ENCODE peak calls at places on chromosome 5, in four cellular contexts. N, H, V and L are unnamed samples.

GRCh38 chr5:132876020-132876759 is 2.7 kb downstream of the LEAP2 start:
- DNase-seq in N (no peak), H (no peak), V (no peak), L (no peak)

GRCh38 chr5:53479656-53480473 is 564 bp upstream of the FST start:
- DNase-seq in N (peak; percentile 87), H (no peak), V (no peak), L (no peak)

GRCh38 chr5:137627730-137628129 is 108.2 kb downstream of the KLHL3 start:
- DNase-seq in N (no peak), H (no peak), V (no peak), L (no peak)

GRCh38 chr5:160685695-160686094 is 166.3 kb downstream of the ATP10B start:
- DNase-seq in N (no peak), H (no peak), V (no peak), L (peak; percentile 76)

GRCh38 chr5:7331083-7331482 is 64.9 kb upstream of the ADCY2 start:
- DNase-seq in N (no peak), H (no peak), V (peak; percentile 14), L (no peak)

GRCh38 chr5:34688015-34688800 is 32.1 kb downstream of the RAI14 start:
- DNase-seq in N (no peak), H (no peak), V (no peak), L (no peak)

GRCh38 chr5:179373961-179374505 is 28.8 kb upstream of the ADAMTS2 start:
- DNase-seq in N (peak; percentile 28), H (no peak), V (no peak), L (no peak)

GRCh38 chr5:43425965-43426364 is 13.8 kb upstream of the CCL28 start:
- DNase-seq in N (no peak), H (no peak), V (no peak), L (no peak)

GRCh38 chr5:172905346-172905756 is 53.9 kb upstream of the RPL26L1 start:
- DNase-seq in N (no peak), H (no peak), V (no peak), L (no peak)